ENCODE peak calls at places on chromosomes 11 and 22, in eight cellular contexts. Y is GM13977, N is amniotic epithelial cell, T is HFFc6, M is BJ, C is kidney glomerular epithelial cell, L is HT-29, Z is Daoy. R is an unnamed sample.

GRCh38 chr11:8702598-8702915 is 20.0 kb downstream of the RPL27A start:
- DNase-seq in Y (no peak), N (no peak), T (no peak), M (no peak), C (no peak), L (no peak), Z (no peak), R (no peak)

GRCh38 chr22:39185601-39186012 is 33.1 kb upstream of the CBX7 start:
- DNase-seq in Y (no peak), N (no peak), T (no peak), M (peak), C (no peak), L (no peak), Z (no peak), R (no peak)

GRCh38 chr22:22768885-22769284 is 118.7 kb upstream of the IGLL5 start:
- DNase-seq in Y (no peak), N (no peak), T (no peak), M (no peak), C (no peak), L (no peak), Z (no peak), R (no peak)

GRCh38 chr11:107898270-107898669 is 30.0 kb upstream of the RAB39A start:
- DNase-seq in Y (peak), N (peak), T (peak), M (no peak), C (peak), L (peak), Z (peak), R (peak)

GRCh38 chr11:120467627-120468026 is 43.9 kb upstream of the GRIK4 start:
- DNase-seq in Y (no peak), N (peak), T (peak), M (peak), C (no peak), L (peak), Z (peak), R (no peak)

GRCh38 chr11:126790550-126790981 is 210.0 kb downstream of the KIRREL3 start:
- DNase-seq in Y (no peak), N (peak), T (peak), M (peak), C (peak), L (peak), Z (peak), R (no peak)

GRCh38 chr11:6006395-6006794 is 351 bp downstream of the OR56A4 start:
- DNase-seq in Y (no peak), N (no peak), T (no peak), M (no peak), C (no peak), L (no peak), Z (no peak), R (no peak)

GRCh38 chr11:75597636-75598035 is 35.6 kb downstream of the SERPINH1 start:
- DNase-seq in Y (peak), N (no peak), T (no peak), M (no peak), C (no peak), L (peak), Z (peak), R (peak)

GRCh38 chr11:10326080-10326964 is 21.4 kb downstream of the ADM start:
- DNase-seq in Y (no peak), N (no peak), T (no peak), M (no peak), C (no peak), L (peak), Z (no peak), R (no peak)

GRCh38 chr11:44628730-44629361 is 63.4 kb downstream of the CD82 start:
- DNase-seq in Y (peak), N (no peak), T (no peak), M (no peak), C (no peak), L (no peak), Z (no peak), R (no peak)

GRCh38 chr11:1705121-1706052 is 8.4 kb downstream of the KRTAP5-6 start:
- DNase-seq in Y (no peak), N (peak), T (no peak), M (no peak), C (no peak), L (peak), Z (peak), R (peak)

GRCh38 chr11:132604446-132604845 is 927.9 kb downstream of the OPCML start:
- DNase-seq in Y (no peak), N (no peak), T (peak), M (no peak), C (peak), L (no peak), Z (peak), R (no peak)

GRCh38 chr22:41834005-41834975 is 1.4 kb downstream of the SREBF2 start:
- DNase-seq in Y (no peak), N (no peak), T (no peak), M (no peak), C (no peak), L (peak), Z (no peak), R (peak)

GRCh38 chr11:12214751-12215150 is 104.4 kb downstream of the MICAL2 start:
- DNase-seq in Y (no peak), N (peak), T (peak), M (peak), C (no peak), L (no peak), Z (no peak), R (no peak)

GRCh38 chr11:8232849-8233606 is 30.6 kb downstream of the LMO1 start:
- DNase-seq in Y (no peak), N (no peak), T (no peak), M (no peak), C (no peak), L (no peak), Z (no peak), R (no peak)

GRCh38 chr22:47775686-47776085 is 1013.2 kb downstream of the TBC1D22A start:
- DNase-seq in Y (no peak), N (no peak), T (no peak), M (no peak), C (no peak), L (no peak), Z (no peak), R (no peak)

GRCh38 chr22:41332217-41332616 is 30.9 kb downstream of the ZC3H7B start:
- DNase-seq in Y (no peak), N (no peak), T (no peak), M (no peak), C (no peak), L (no peak), Z (no peak), R (no peak)